ENCODE peak calls at places on chromosomes 5 and 9, in four cellular contexts. One of them, this sample, is unnamed.

GRCh38 chr9:129336130-129336528 is 158.1 kb upstream of the IER5L start:
- DNase-seq in SIG-M5: no peak
- DNase-seq in activated CD8-positive, alpha-beta memory T cell treated with anti-CD3 and anti-CD28 coated beads for 1 hour: no peak
- DNase-seq in activated naive CD4-positive, alpha-beta T cell: no peak
- DNase-seq in this sample: no peak

GRCh38 chr5:38104497-38105230 is 153.7 kb upstream of the EGFLAM start:
- DNase-seq in SIG-M5: no peak
- DNase-seq in activated CD8-positive, alpha-beta memory T cell treated with anti-CD3 and anti-CD28 coated beads for 1 hour: no peak
- DNase-seq in activated naive CD4-positive, alpha-beta T cell: no peak
- DNase-seq in this sample: no peak

GRCh38 chr5:109643951-109644350 is 45.8 kb upstream of the MAN2A1 start:
- DNase-seq in SIG-M5: no peak
- DNase-seq in activated CD8-positive, alpha-beta memory T cell treated with anti-CD3 and anti-CD28 coated beads for 1 hour: no peak
- DNase-seq in activated naive CD4-positive, alpha-beta T cell: no peak
- DNase-seq in this sample: no peak

GRCh38 chr9:6968271-6968670 is 210.5 kb downstream of the KDM4C start:
- DNase-seq in SIG-M5: no peak
- DNase-seq in activated CD8-positive, alpha-beta memory T cell treated with anti-CD3 and anti-CD28 coated beads for 1 hour: no peak
- DNase-seq in activated naive CD4-positive, alpha-beta T cell: no peak
- DNase-seq in this sample: no peak

GRCh38 chr9:130887494-130888144 is 9.0 kb downstream of the QRFP start:
- DNase-seq in SIG-M5: no peak
- DNase-seq in activated CD8-positive, alpha-beta memory T cell treated with anti-CD3 and anti-CD28 coated beads for 1 hour: no peak
- DNase-seq in activated naive CD4-positive, alpha-beta T cell: no peak
- DNase-seq in this sample: no peak

GRCh38 chr9:136623849-136624183 is 38.9 kb upstream of the EGFL7 start:
- DNase-seq in SIG-M5: no peak
- DNase-seq in activated CD8-positive, alpha-beta memory T cell treated with anti-CD3 and anti-CD28 coated beads for 1 hour: no peak
- DNase-seq in activated naive CD4-positive, alpha-beta T cell: no peak
- DNase-seq in this sample: no peak

GRCh38 chr9:38380872-38381534 is 11.5 kb upstream of the ALDH1B1 start:
- DNase-seq in SIG-M5: no peak
- DNase-seq in activated CD8-positive, alpha-beta memory T cell treated with anti-CD3 and anti-CD28 coated beads for 1 hour: no peak
- DNase-seq in activated naive CD4-positive, alpha-beta T cell: no peak
- DNase-seq in this sample: no peak

GRCh38 chr5:170280090-170280493 is 17.5 kb downstream of the LCP2 start:
- DNase-seq in SIG-M5: no peak
- DNase-seq in activated CD8-positive, alpha-beta memory T cell treated with anti-CD3 and anti-CD28 coated beads for 1 hour: no peak
- DNase-seq in activated naive CD4-positive, alpha-beta T cell: no peak
- DNase-seq in this sample: no peak

GRCh38 chr9:32258482-32258881 is 126.0 kb upstream of the ACO1 start:
- DNase-seq in SIG-M5: no peak
- DNase-seq in activated CD8-positive, alpha-beta memory T cell treated with anti-CD3 and anti-CD28 coated beads for 1 hour: no peak
- DNase-seq in activated naive CD4-positive, alpha-beta T cell: no peak
- DNase-seq in this sample: no peak

GRCh38 chr9:114174876-114175771 is 19.8 kb downstream of the COL27A1 start:
- DNase-seq in SIG-M5: no peak
- DNase-seq in activated CD8-positive, alpha-beta memory T cell treated with anti-CD3 and anti-CD28 coated beads for 1 hour: no peak
- DNase-seq in activated naive CD4-positive, alpha-beta T cell: no peak
- DNase-seq in this sample: no peak

GRCh38 chr5:139644001-139644456 is 4.1 kb upstream of the CXXC5 start:
- DNase-seq in SIG-M5: no peak
- DNase-seq in activated CD8-positive, alpha-beta memory T cell treated with anti-CD3 and anti-CD28 coated beads for 1 hour: no peak
- DNase-seq in activated naive CD4-positive, alpha-beta T cell: no peak
- DNase-seq in this sample: no peak

GRCh38 chr9:97860451-97861147 is 7.6 kb downstream of the FOXE1 start:
- DNase-seq in SIG-M5: no peak
- DNase-seq in activated CD8-positive, alpha-beta memory T cell treated with anti-CD3 and anti-CD28 coated beads for 1 hour: no peak
- DNase-seq in activated naive CD4-positive, alpha-beta T cell: no peak
- DNase-seq in this sample: no peak

GRCh38 chr5:76337949-76338589 is 65.0 kb upstream of the IQGAP2 start:
- DNase-seq in SIG-M5: no peak
- DNase-seq in activated CD8-positive, alpha-beta memory T cell treated with anti-CD3 and anti-CD28 coated beads for 1 hour: no peak
- DNase-seq in activated naive CD4-positive, alpha-beta T cell: no peak
- DNase-seq in this sample: peak; percentile 2

GRCh38 chr9:88420227-88420626 is 32.0 kb downstream of the SPIN1 start:
- DNase-seq in SIG-M5: no peak
- DNase-seq in activated CD8-positive, alpha-beta memory T cell treated with anti-CD3 and anti-CD28 coated beads for 1 hour: no peak
- DNase-seq in activated naive CD4-positive, alpha-beta T cell: no peak
- DNase-seq in this sample: no peak

GRCh38 chr5:82045526-82046267 is 73.9 kb downstream of the ATG10 start:
- DNase-seq in SIG-M5: no peak
- DNase-seq in activated CD8-positive, alpha-beta memory T cell treated with anti-CD3 and anti-CD28 coated beads for 1 hour: no peak
- DNase-seq in activated naive CD4-positive, alpha-beta T cell: no peak
- DNase-seq in this sample: no peak

GRCh38 chr5:141880961-141881801 is 3.0 kb upstream of the PCDH1 start:
- DNase-seq in SIG-M5: no peak
- DNase-seq in activated CD8-positive, alpha-beta memory T cell treated with anti-CD3 and anti-CD28 coated beads for 1 hour: no peak
- DNase-seq in activated naive CD4-positive, alpha-beta T cell: no peak
- DNase-seq in this sample: no peak

GRCh38 chr9:10562581-10563343 is 50.0 kb downstream of the PTPRD start:
- DNase-seq in SIG-M5: no peak
- DNase-seq in activated CD8-positive, alpha-beta memory T cell treated with anti-CD3 and anti-CD28 coated beads for 1 hour: no peak
- DNase-seq in activated naive CD4-positive, alpha-beta T cell: no peak
- DNase-seq in this sample: no peak

GRCh38 chr5:178186417-178186816 is 754 bp downstream of the GMCL2 start:
- DNase-seq in SIG-M5: no peak
- DNase-seq in activated CD8-positive, alpha-beta memory T cell treated with anti-CD3 and anti-CD28 coated beads for 1 hour: no peak
- DNase-seq in activated naive CD4-positive, alpha-beta T cell: no peak
- DNase-seq in this sample: no peak

GRCh38 chr9:136754626-136755284 is 3.3 kb downstream of the LCN8 start:
- DNase-seq in SIG-M5: no peak
- DNase-seq in activated CD8-positive, alpha-beta memory T cell treated with anti-CD3 and anti-CD28 coated beads for 1 hour: no peak
- DNase-seq in activated naive CD4-positive, alpha-beta T cell: no peak
- DNase-seq in this sample: no peak

GRCh38 chr5:170576602-170577584 is 73.1 kb downstream of the KCNIP1 start:
- DNase-seq in SIG-M5: no peak
- DNase-seq in activated CD8-positive, alpha-beta memory T cell treated with anti-CD3 and anti-CD28 coated beads for 1 hour: no peak
- DNase-seq in activated naive CD4-positive, alpha-beta T cell: no peak
- DNase-seq in this sample: no peak

GRCh38 chr5:127440831-127441230 is 76.6 kb upstream of the PRRC1 start:
- DNase-seq in SIG-M5: no peak
- DNase-seq in activated CD8-positive, alpha-beta memory T cell treated with anti-CD3 and anti-CD28 coated beads for 1 hour: no peak
- DNase-seq in activated naive CD4-positive, alpha-beta T cell: no peak
- DNase-seq in this sample: no peak

GRCh38 chr5:109769597-109770291 is 80.0 kb downstream of the MAN2A1 start:
- DNase-seq in SIG-M5: no peak
- DNase-seq in activated CD8-positive, alpha-beta memory T cell treated with anti-CD3 and anti-CD28 coated beads for 1 hour: no peak
- DNase-seq in activated naive CD4-positive, alpha-beta T cell: no peak
- DNase-seq in this sample: no peak

GRCh38 chr5:1474183-1474839 is 29.1 kb upstream of the SLC6A3 start:
- DNase-seq in SIG-M5: no peak
- DNase-seq in activated CD8-positive, alpha-beta memory T cell treated with anti-CD3 and anti-CD28 coated beads for 1 hour: no peak
- DNase-seq in activated naive CD4-positive, alpha-beta T cell: no peak
- DNase-seq in this sample: no peak

GRCh38 chr9:97855899-97856298 is 2.9 kb downstream of the FOXE1 start:
- DNase-seq in SIG-M5: no peak
- DNase-seq in activated CD8-positive, alpha-beta memory T cell treated with anti-CD3 and anti-CD28 coated beads for 1 hour: no peak
- DNase-seq in activated naive CD4-positive, alpha-beta T cell: no peak
- DNase-seq in this sample: no peak

GRCh38 chr5:154189819-154190651 is 498 bp upstream of the GALNT10 start:
- DNase-seq in SIG-M5: no peak
- DNase-seq in activated CD8-positive, alpha-beta memory T cell treated with anti-CD3 and anti-CD28 coated beads for 1 hour: peak; percentile 60
- DNase-seq in activated naive CD4-positive, alpha-beta T cell: peak; percentile 73
- DNase-seq in this sample: peak; percentile 80

GRCh38 chr9:129109504-129109903 is 1.1 kb downstream of the CRAT start:
- DNase-seq in SIG-M5: peak; percentile 26
- DNase-seq in activated CD8-positive, alpha-beta memory T cell treated with anti-CD3 and anti-CD28 coated beads for 1 hour: no peak
- DNase-seq in activated naive CD4-positive, alpha-beta T cell: no peak
- DNase-seq in this sample: no peak

GRCh38 chr5:56350595-56351170 is 117.6 kb upstream of the ANKRD55 start:
- DNase-seq in SIG-M5: no peak
- DNase-seq in activated CD8-positive, alpha-beta memory T cell treated with anti-CD3 and anti-CD28 coated beads for 1 hour: no peak
- DNase-seq in activated naive CD4-positive, alpha-beta T cell: no peak
- DNase-seq in this sample: peak; percentile 44

GRCh38 chr9:91949946-91950664 is at the start of gene ROR2:
- DNase-seq in SIG-M5: no peak
- DNase-seq in activated CD8-positive, alpha-beta memory T cell treated with anti-CD3 and anti-CD28 coated beads for 1 hour: no peak
- DNase-seq in activated naive CD4-positive, alpha-beta T cell: no peak
- DNase-seq in this sample: no peak

GRCh38 chr5:108295588-108296368 is 86.1 kb downstream of the FBXL17 start:
- DNase-seq in SIG-M5: no peak
- DNase-seq in activated CD8-positive, alpha-beta memory T cell treated with anti-CD3 and anti-CD28 coated beads for 1 hour: no peak
- DNase-seq in activated naive CD4-positive, alpha-beta T cell: no peak
- DNase-seq in this sample: no peak